ENCODE peak calls at places on chromosomes 16 and 17, in nine cellular contexts. T, O, H, U, M, N, V, E and A are unnamed samples.

GRCh38 chr17:41377546-41377945 is 4.6 kb downstream of the KRT34 start:
- DNase-seq in T (no peak), O (no peak), H (no peak), U (no peak), M (no peak), N (no peak), V (no peak), E (peak; percentile 27), A (no peak)

GRCh38 chr16:66758086-66758485 is 6.7 kb upstream of the DYNC1LI2 start:
- DNase-seq in T (no peak), O (no peak), H (no peak), U (no peak), M (no peak), N (no peak), V (no peak), E (no peak), A (no peak)

GRCh38 chr17:82098939-82099765 is 1.1 kb upstream of the FASN start:
- DNase-seq in T (no peak), O (peak; percentile 38), H (no peak), U (no peak), M (no peak), N (no peak), V (no peak), E (no peak), A (no peak)

GRCh38 chr17:45428050-45428953 is 4.4 kb downstream of the ARHGAP27 start:
- DNase-seq in T (peak; percentile 65), O (peak; percentile 66), H (no peak), U (peak; percentile 49), M (peak; percentile 66), N (peak; percentile 95), V (peak; percentile 77), E (peak; percentile 59), A (peak; percentile 57)

GRCh38 chr17:17120716-17121115 is 78.5 kb downstream of the MPRIP start:
- DNase-seq in T (no peak), O (no peak), H (no peak), U (no peak), M (no peak), N (peak; percentile 25), V (no peak), E (peak; percentile 25), A (no peak)

GRCh38 chr17:62805234-62805633 is 2.9 kb downstream of the MARCHF10 start:
- DNase-seq in T (no peak), O (no peak), H (no peak), U (no peak), M (no peak), N (no peak), V (no peak), E (no peak), A (no peak)

GRCh38 chr17:35743911-35744328 is 9.1 kb downstream of the GAS2L2 start:
- DNase-seq in T (no peak), O (no peak), H (no peak), U (no peak), M (no peak), N (peak; percentile 47), V (no peak), E (peak; percentile 59), A (no peak)

GRCh38 chr16:88560722-88561484 is 9.3 kb upstream of the ZC3H18 start:
- DNase-seq in T (no peak), O (no peak), H (no peak), U (no peak), M (no peak), N (no peak), V (no peak), E (peak; percentile 30), A (no peak)

GRCh38 chr17:72683506-72684404 is 408.7 kb downstream of the SLC39A11 start:
- DNase-seq in T (no peak), O (peak; percentile 65), H (no peak), U (no peak), M (no peak), N (no peak), V (no peak), E (peak; percentile 92), A (peak; percentile 94)

GRCh38 chr16:14613991-14614390 is 16.1 kb downstream of the PARN start:
- DNase-seq in T (no peak), O (no peak), H (no peak), U (no peak), M (no peak), N (no peak), V (no peak), E (no peak), A (no peak)

GRCh38 chr17:40121191-40121885 is 433 bp upstream of the MSL1 start:
- DNase-seq in T (no peak), O (peak; percentile 61), H (no peak), U (no peak), M (no peak), N (peak; percentile 89), V (peak; percentile 58), E (peak; percentile 67), A (no peak)

GRCh38 chr16:64700628-64701027 is 421.2 kb downstream of the CDH11 start:
- DNase-seq in T (no peak), O (no peak), H (no peak), U (no peak), M (no peak), N (no peak), V (no peak), E (no peak), A (no peak)

GRCh38 chr16:29790949-29791844 is 646 bp downstream of the KIF22 start:
- DNase-seq in T (no peak), O (no peak), H (no peak), U (no peak), M (no peak), N (no peak), V (no peak), E (no peak), A (no peak)

GRCh38 chr17:57881783-57882291 is 32.0 kb upstream of the MRPS23 start:
- DNase-seq in T (no peak), O (no peak), H (no peak), U (no peak), M (no peak), N (peak; percentile 49), V (no peak), E (no peak), A (no peak)

GRCh38 chr16:23486480-23486879 is 23.8 kb downstream of the GGA2 start:
- DNase-seq in T (no peak), O (no peak), H (no peak), U (no peak), M (no peak), N (no peak), V (no peak), E (no peak), A (no peak)

GRCh38 chr16:79776243-79776884 is 175.8 kb upstream of the MAF start:
- DNase-seq in T (peak; percentile 32), O (no peak), H (no peak), U (no peak), M (no peak), N (no peak), V (no peak), E (peak; percentile 11), A (no peak)